ENCODE peak calls at places on chromosome 2, in four cellular contexts. F is GM23248, U is K562, S is hepatocyte. K is an unnamed sample. For H3K4me1, the result is how much of the 10 kb centered on the place peaks cover.

GRCh38 chr2:54570925-54571694 is 115.0 kb downstream of the SPTBN1 start:
- DNase-seq in S (peak), U (peak), F (peak), K (peak)

GRCh38 chr2:20282916-20283592 is 58.1 kb upstream of the SDC1 start:
- DNase-seq in F (no peak), U (no peak), S (peak), K (no peak)

GRCh38 chr2:12341919-12342318 is 374.8 kb upstream of the TRIB2 start:
- DNase-seq in S (peak), F (no peak), U (no peak), K (no peak)

GRCh38 chr2:108571262-108571661 is 37.0 kb downstream of the LIMS1 start:
- DNase-seq in U (no peak), S (no peak), F (no peak), K (no peak)

GRCh38 chr2:26566081-26566375 is 75.1 kb downstream of the CIB4 start:
- DNase-seq in S (no peak), U (no peak), F (no peak), K (no peak)

GRCh38 chr2:3314626-3315025 is 63.0 kb downstream of the EIPR1 start:
- DNase-seq in F (no peak), S (no peak), U (no peak), K (no peak)

GRCh38 chr2:69779258-69779989 is 37.5 kb downstream of the ANXA4 start:
- DNase-seq in S (peak), F (peak), U (no peak), K (no peak)

GRCh38 chr2:207135340-207135739 is 30.4 kb downstream of the KLF7 start:
- DNase-seq in U (no peak), F (peak), S (no peak), K (no peak)

GRCh38 chr2:136929531-136929930 is 164.2 kb downstream of the THSD7B start:
- DNase-seq in F (no peak), S (no peak), U (no peak), K (peak)
- H3K27ac ChIP-seq in F (no peak), S (no peak), U (no peak), K (no peak)

DNA sequence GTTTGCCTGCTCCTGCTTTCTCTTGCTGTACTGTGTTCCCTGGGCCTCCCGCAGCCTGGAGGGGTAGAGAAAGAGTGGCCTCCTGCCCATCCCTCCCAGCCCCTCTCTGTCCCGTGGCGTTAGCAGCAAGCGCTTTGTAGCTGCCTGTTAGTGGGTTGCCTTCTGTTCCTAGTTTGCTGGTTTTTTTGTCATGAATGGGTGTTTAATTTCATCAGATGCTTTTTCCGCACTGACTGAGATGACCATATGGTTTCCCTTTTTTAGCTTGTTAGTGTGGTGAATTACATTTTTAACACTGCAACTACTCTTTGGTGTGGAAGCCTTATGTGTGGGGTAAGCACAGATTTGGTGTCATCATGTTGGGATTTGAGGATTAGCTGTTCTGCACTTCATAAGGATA is 32.3 kb downstream of the ASAP2 start:
- DNase-seq in U (no peak), S (no peak), F (no peak), K (no peak)
- H3K4me1 ChIP-seq in U (under half), S (under half), F (half or more), K (under half)

DNA sequence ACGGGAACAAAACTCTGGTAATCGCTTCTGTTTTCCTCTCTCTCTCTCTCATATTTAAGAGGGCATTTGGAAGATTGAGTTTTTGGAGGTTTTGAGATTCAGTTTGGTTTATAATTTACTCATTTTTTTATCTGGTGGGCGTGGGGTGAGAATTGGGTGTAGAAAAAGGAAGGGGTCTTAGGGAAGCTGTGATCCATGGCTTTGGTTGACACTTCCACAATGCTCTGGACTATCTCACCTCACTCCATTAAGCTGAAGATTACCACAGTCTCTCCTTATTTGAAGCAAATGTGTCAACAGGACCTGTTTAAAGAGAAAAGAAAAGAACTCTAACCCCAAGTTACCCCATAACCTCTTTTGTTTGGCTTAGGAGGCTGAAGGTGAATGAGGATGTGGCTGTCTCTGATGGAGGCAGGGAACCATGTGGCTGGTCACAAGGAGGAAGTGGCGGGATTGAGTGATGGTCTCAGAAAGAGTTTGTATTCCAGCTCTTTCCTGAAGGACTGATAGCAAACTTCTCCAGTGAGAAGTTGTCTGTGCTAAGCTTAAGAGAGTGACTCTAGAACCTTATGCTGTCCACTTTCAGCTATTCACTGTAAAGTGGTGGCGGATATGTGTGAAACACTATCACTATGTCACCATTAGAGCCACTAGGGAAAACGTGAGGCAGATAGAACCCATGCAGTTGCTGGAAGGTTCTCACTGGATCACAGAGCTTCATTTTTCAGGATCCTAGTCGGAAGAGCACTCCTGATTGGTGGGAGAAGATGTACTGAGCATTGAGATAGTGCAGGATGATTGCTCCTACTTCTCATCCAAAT is 935 bp downstream of the ZNF804A start:
- DNase-seq in S (no peak), U (no peak), F (peak), K (peak)
- TF ChIP-seq EZH2 in S (no peak), U (no peak), F (no peak), K (no peak)

GRCh38 chr2:38668092-38668491 is 2.2 kb downstream of the GALM start:
- DNase-seq in F (no peak), U (no peak), S (no peak), K (no peak)

GRCh38 chr2:38671303-38671702 is 5.4 kb downstream of the GALM start:
- DNase-seq in S (no peak), F (no peak), U (no peak), K (no peak)

GRCh38 chr2:38665854-38666577 is at the start of gene GALM:
- DNase-seq in F (peak), U (peak), S (peak), K (peak)

GRCh38 chr2:38668787-38669479 is 3.0 kb downstream of the GALM start:
- DNase-seq in F (no peak), S (no peak), U (no peak), K (no peak)

DNA sequence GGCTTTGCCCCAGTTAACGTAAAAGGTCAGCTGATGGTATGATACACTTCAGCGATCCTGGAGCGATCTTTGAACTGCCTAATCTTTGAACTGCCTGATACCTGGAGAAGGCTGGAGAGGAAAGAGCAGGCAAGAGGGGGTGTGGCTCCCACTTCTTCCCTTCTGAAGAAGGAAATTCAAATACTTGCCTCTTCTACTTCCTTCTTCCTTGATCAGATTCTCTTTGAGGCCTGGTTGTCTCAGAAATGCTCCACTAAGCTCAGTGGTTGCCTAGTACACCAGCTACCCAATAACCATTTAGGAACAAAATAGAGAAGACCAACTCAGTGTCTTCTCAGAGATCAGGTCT is 638 bp downstream of the GALM start:
- DNase-seq in F (peak), S (peak), U (peak), K (peak)
- H3K27ac ChIP-seq in F (peak), S (peak), U (peak), K (peak)

DNA sequence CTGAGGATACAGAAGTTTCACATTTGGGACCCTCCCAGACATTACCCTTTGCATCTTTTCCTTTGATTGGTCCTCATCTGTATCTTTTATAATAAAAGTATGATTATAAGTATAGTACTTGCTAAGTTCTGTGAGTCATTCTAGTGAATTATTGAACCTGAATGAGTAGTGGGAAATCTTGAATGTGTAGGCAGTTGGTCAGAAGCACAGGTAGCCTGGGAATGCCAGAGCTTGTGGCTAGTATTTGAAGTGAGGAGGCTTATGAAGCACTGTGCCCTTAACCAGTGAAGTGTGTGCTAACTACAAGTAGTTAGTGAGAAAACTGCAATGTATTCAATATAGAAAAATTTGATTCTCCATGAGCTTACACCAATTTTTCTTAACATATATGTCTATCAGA is 257.6 kb downstream of the GRB14 start:
- DNase-seq in F (no peak), U (no peak), S (no peak), K (no peak)
- H3K4me1 ChIP-seq in F (under half), U (under half), S (under half), K (under half)

GRCh38 chr2:172080641-172081230 is 4.6 kb upstream of the DLX1 start:
- DNase-seq in F (no peak), S (no peak), U (no peak), K (no peak)
- TF ChIP-seq EZH2 in F (no peak), S (peak), U (no peak), K (no peak)

K was measured in MM.1S.